ENCODE peak calls at places on chromosome X, in seven cellular contexts. One of them, this sample, is unnamed.

GRCh38 chrX:48071064-48071985 is at the start of gene ZNF630:
- DNase-seq in BJ: peak
- DNase-seq in CD4-positive, CD25-positive, alpha-beta regulatory T cell: peak
- DNase-seq in tibial nerve: peak
- DNase-seq in HCT116: no peak
- DNase-seq in left ventricle myocardium inferior: peak
- DNase-seq in heart right ventricle: peak
- DNase-seq in this sample: peak

GRCh38 chrX:34612036-34612435 is 45.0 kb downstream of the TMEM47 start:
- DNase-seq in BJ: no peak
- DNase-seq in CD4-positive, CD25-positive, alpha-beta regulatory T cell: no peak
- DNase-seq in tibial nerve: no peak
- DNase-seq in HCT116: no peak
- DNase-seq in left ventricle myocardium inferior: no peak
- DNase-seq in heart right ventricle: no peak
- DNase-seq in this sample: no peak

GRCh38 chrX:97587171-97587570 is 703.5 kb downstream of the RPA4 start:
- DNase-seq in BJ: no peak
- DNase-seq in CD4-positive, CD25-positive, alpha-beta regulatory T cell: no peak
- DNase-seq in tibial nerve: no peak
- DNase-seq in HCT116: no peak
- DNase-seq in left ventricle myocardium inferior: no peak
- DNase-seq in heart right ventricle: no peak
- DNase-seq in this sample: no peak

GRCh38 chrX:68571292-68572256 is 72.7 kb downstream of the YIPF6 start:
- DNase-seq in BJ: peak
- DNase-seq in CD4-positive, CD25-positive, alpha-beta regulatory T cell: peak
- DNase-seq in tibial nerve: no peak
- DNase-seq in HCT116: peak
- DNase-seq in left ventricle myocardium inferior: no peak
- DNase-seq in heart right ventricle: no peak
- DNase-seq in this sample: no peak

GRCh38 chrX:150156615-150157014 is 206.5 kb upstream of the MAMLD1 start:
- DNase-seq in BJ: no peak
- DNase-seq in CD4-positive, CD25-positive, alpha-beta regulatory T cell: no peak
- DNase-seq in tibial nerve: no peak
- DNase-seq in HCT116: no peak
- DNase-seq in left ventricle myocardium inferior: no peak
- DNase-seq in heart right ventricle: no peak
- DNase-seq in this sample: no peak

GRCh38 chrX:16712116-16712824 is at the start of gene CTPS2:
- DNase-seq in BJ: no peak
- DNase-seq in CD4-positive, CD25-positive, alpha-beta regulatory T cell: peak
- DNase-seq in tibial nerve: peak
- DNase-seq in HCT116: no peak
- DNase-seq in left ventricle myocardium inferior: peak
- DNase-seq in heart right ventricle: peak
- DNase-seq in this sample: peak

GRCh38 chrX:148381603-148382002 is 118.8 kb upstream of the AFF2 start:
- DNase-seq in BJ: no peak
- DNase-seq in CD4-positive, CD25-positive, alpha-beta regulatory T cell: peak
- DNase-seq in tibial nerve: no peak
- DNase-seq in HCT116: no peak
- DNase-seq in left ventricle myocardium inferior: no peak
- DNase-seq in heart right ventricle: no peak
- DNase-seq in this sample: peak

GRCh38 chrX:123803331-123803983 is 56.4 kb upstream of the XIAP start:
- DNase-seq in BJ: peak
- DNase-seq in CD4-positive, CD25-positive, alpha-beta regulatory T cell: peak
- DNase-seq in tibial nerve: peak
- DNase-seq in HCT116: peak
- DNase-seq in left ventricle myocardium inferior: no peak
- DNase-seq in heart right ventricle: no peak
- DNase-seq in this sample: peak

GRCh38 chrX:153396320-153397195 is 4.6 kb downstream of the PNMA6E start:
- DNase-seq in BJ: no peak
- DNase-seq in CD4-positive, CD25-positive, alpha-beta regulatory T cell: no peak
- DNase-seq in tibial nerve: no peak
- DNase-seq in HCT116: no peak
- DNase-seq in left ventricle myocardium inferior: no peak
- DNase-seq in heart right ventricle: no peak
- DNase-seq in this sample: no peak

GRCh38 chrX:44025611-44026010 is 52.4 kb upstream of the NDP start:
- DNase-seq in BJ: no peak
- DNase-seq in CD4-positive, CD25-positive, alpha-beta regulatory T cell: no peak
- DNase-seq in tibial nerve: no peak
- DNase-seq in HCT116: no peak
- DNase-seq in left ventricle myocardium inferior: no peak
- DNase-seq in heart right ventricle: no peak
- DNase-seq in this sample: no peak

GRCh38 chrX:136816970-136817369 is 36.2 kb upstream of the ARHGEF6 start:
- DNase-seq in BJ: no peak
- DNase-seq in CD4-positive, CD25-positive, alpha-beta regulatory T cell: no peak
- DNase-seq in tibial nerve: no peak
- DNase-seq in HCT116: no peak
- DNase-seq in left ventricle myocardium inferior: no peak
- DNase-seq in heart right ventricle: no peak
- DNase-seq in this sample: no peak

GRCh38 chrX:149522914-149523313 is 17.8 kb upstream of the IDS start:
- DNase-seq in BJ: no peak
- DNase-seq in CD4-positive, CD25-positive, alpha-beta regulatory T cell: no peak
- DNase-seq in tibial nerve: no peak
- DNase-seq in HCT116: no peak
- DNase-seq in left ventricle myocardium inferior: no peak
- DNase-seq in heart right ventricle: no peak
- DNase-seq in this sample: no peak

GRCh38 chrX:119605739-119606507 is at the start of gene NKRF:
- DNase-seq in BJ: no peak
- DNase-seq in CD4-positive, CD25-positive, alpha-beta regulatory T cell: peak
- DNase-seq in tibial nerve: peak
- DNase-seq in HCT116: no peak
- DNase-seq in left ventricle myocardium inferior: peak
- DNase-seq in heart right ventricle: peak
- DNase-seq in this sample: peak

GRCh38 chrX:39614680-39614998 is 483.1 kb downstream of the BCOR start:
- DNase-seq in BJ: no peak
- DNase-seq in CD4-positive, CD25-positive, alpha-beta regulatory T cell: no peak
- DNase-seq in tibial nerve: no peak
- DNase-seq in HCT116: no peak
- DNase-seq in left ventricle myocardium inferior: no peak
- DNase-seq in heart right ventricle: no peak
- DNase-seq in this sample: no peak

GRCh38 chrX:154317391-154318000 is 21.9 kb downstream of the TKTL1 start:
- DNase-seq in BJ: no peak
- DNase-seq in CD4-positive, CD25-positive, alpha-beta regulatory T cell: no peak
- DNase-seq in tibial nerve: peak
- DNase-seq in HCT116: no peak
- DNase-seq in left ventricle myocardium inferior: no peak
- DNase-seq in heart right ventricle: no peak
- DNase-seq in this sample: no peak

GRCh38 chrX:112941209-112941788 is 100.7 kb upstream of the AMOT start:
- DNase-seq in BJ: no peak
- DNase-seq in CD4-positive, CD25-positive, alpha-beta regulatory T cell: no peak
- DNase-seq in tibial nerve: no peak
- DNase-seq in HCT116: no peak
- DNase-seq in left ventricle myocardium inferior: no peak
- DNase-seq in heart right ventricle: no peak
- DNase-seq in this sample: no peak

GRCh38 chrX:30965751-30966150 is 76.7 kb upstream of the TAB3 start:
- DNase-seq in BJ: no peak
- DNase-seq in CD4-positive, CD25-positive, alpha-beta regulatory T cell: no peak
- DNase-seq in tibial nerve: no peak
- DNase-seq in HCT116: no peak
- DNase-seq in left ventricle myocardium inferior: no peak
- DNase-seq in heart right ventricle: no peak
- DNase-seq in this sample: no peak

GRCh38 chrX:153628665-153629064 is 18.3 kb upstream of the DUSP9 start:
- DNase-seq in BJ: no peak
- DNase-seq in CD4-positive, CD25-positive, alpha-beta regulatory T cell: no peak
- DNase-seq in tibial nerve: no peak
- DNase-seq in HCT116: no peak
- DNase-seq in left ventricle myocardium inferior: no peak
- DNase-seq in heart right ventricle: no peak
- DNase-seq in this sample: no peak

DNA sequence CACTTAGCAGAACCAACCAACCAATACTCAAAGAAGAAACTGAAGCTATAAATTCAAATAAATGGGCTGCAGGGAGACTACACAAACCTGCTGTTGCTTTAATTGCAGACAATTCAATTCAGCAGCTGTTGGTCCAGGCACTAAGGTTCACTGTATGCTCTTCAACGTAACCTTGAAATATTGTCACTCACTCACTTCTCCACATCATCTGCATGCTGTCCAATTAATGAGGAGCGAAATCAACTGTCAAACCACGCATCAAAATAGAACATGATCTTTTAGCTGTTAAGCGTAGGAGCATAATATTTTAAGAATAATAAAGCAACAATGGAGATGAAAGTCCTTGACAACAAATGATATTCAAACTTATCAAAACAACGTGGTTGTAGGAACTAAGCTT is 17.0 kb downstream of the ENOX2 start:
- DNase-seq in BJ: no peak
- DNase-seq in CD4-positive, CD25-positive, alpha-beta regulatory T cell: peak
- DNase-seq in tibial nerve: no peak
- DNase-seq in HCT116: no peak
- DNase-seq in left ventricle myocardium inferior: no peak
- DNase-seq in heart right ventricle: no peak
- DNase-seq in this sample: no peak
- H3K4me3 ChIP-seq in BJ: no peak
- H3K4me3 ChIP-seq in CD4-positive, CD25-positive, alpha-beta regulatory T cell: peak
- H3K4me3 ChIP-seq in tibial nerve: no peak
- H3K4me3 ChIP-seq in HCT116: no peak
- H3K4me3 ChIP-seq in left ventricle myocardium inferior: no peak
- H3K4me3 ChIP-seq in heart right ventricle: peak
- H3K4me3 ChIP-seq in this sample: no peak

GRCh38 chrX:8755813-8756212 is 23.9 kb upstream of the ANOS1 start:
- DNase-seq in BJ: no peak
- DNase-seq in CD4-positive, CD25-positive, alpha-beta regulatory T cell: no peak
- DNase-seq in tibial nerve: no peak
- DNase-seq in HCT116: no peak
- DNase-seq in left ventricle myocardium inferior: no peak
- DNase-seq in heart right ventricle: no peak
- DNase-seq in this sample: no peak

GRCh38 chrX:8755116-8755515 is 23.2 kb upstream of the ANOS1 start:
- DNase-seq in BJ: no peak
- DNase-seq in CD4-positive, CD25-positive, alpha-beta regulatory T cell: peak
- DNase-seq in tibial nerve: no peak
- DNase-seq in HCT116: no peak
- DNase-seq in left ventricle myocardium inferior: no peak
- DNase-seq in heart right ventricle: no peak
- DNase-seq in this sample: no peak

GRCh38 chrX:8760021-8760420 is 28.1 kb upstream of the ANOS1 start:
- DNase-seq in BJ: no peak
- DNase-seq in CD4-positive, CD25-positive, alpha-beta regulatory T cell: no peak
- DNase-seq in tibial nerve: no peak
- DNase-seq in HCT116: no peak
- DNase-seq in left ventricle myocardium inferior: no peak
- DNase-seq in heart right ventricle: no peak
- DNase-seq in this sample: no peak
- H3K4me3 ChIP-seq in BJ: no peak
- H3K4me3 ChIP-seq in CD4-positive, CD25-positive, alpha-beta regulatory T cell: no peak
- H3K4me3 ChIP-seq in tibial nerve: no peak
- H3K4me3 ChIP-seq in HCT116: no peak
- H3K4me3 ChIP-seq in left ventricle myocardium inferior: no peak
- H3K4me3 ChIP-seq in heart right ventricle: no peak
- H3K4me3 ChIP-seq in this sample: no peak

DNA sequence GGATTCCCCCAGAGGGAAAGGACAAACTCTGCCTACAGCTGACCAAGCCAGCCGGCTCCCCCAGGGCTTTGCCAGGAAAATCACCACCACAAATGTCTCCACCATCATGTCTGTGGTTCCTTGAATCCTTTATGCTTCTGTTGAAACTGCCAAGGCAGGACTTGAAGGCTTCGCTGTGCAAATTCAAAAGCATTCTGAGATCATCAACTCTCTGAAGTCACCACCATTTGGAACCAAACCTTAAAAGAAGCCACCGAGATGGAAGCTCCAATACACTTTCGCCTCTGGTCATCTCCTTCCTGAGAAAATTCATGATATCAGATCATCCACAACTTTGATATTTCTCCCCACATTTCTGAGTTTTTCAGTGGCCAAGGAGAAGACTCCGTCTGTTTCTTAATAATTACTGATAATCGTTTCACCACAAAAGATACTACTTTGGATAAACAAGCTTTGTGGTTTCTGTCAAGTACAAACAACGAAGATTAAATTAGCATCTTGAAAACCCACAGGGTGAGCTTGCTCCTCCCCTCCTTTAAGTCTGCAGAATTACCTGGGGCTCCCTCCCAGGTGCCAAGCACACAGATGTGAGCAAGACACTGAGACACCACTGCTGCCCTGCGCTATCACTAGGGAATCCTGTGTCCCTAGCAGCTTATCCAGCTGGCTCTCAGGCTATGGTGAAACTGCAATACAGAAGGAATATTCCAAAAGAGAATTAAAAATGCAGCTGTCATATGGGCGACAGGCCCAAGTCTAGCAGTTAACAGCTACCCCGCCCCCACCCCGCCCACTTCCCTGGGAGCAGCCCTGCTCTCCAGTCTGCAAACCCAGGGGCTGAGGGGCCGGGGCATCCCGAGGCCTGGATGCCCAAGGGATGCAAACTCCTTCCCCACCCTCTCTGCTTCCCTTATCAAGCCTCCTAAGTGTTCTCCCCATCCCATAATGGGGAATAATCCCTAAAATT is 125.0 kb upstream of the TBL1X start:
- DNase-seq in BJ: no peak
- DNase-seq in CD4-positive, CD25-positive, alpha-beta regulatory T cell: peak
- DNase-seq in tibial nerve: peak
- DNase-seq in HCT116: no peak
- DNase-seq in left ventricle myocardium inferior: peak
- DNase-seq in heart right ventricle: peak
- DNase-seq in this sample: peak
- H3K4me3 ChIP-seq in BJ: no peak
- H3K4me3 ChIP-seq in CD4-positive, CD25-positive, alpha-beta regulatory T cell: peak
- H3K4me3 ChIP-seq in tibial nerve: no peak
- H3K4me3 ChIP-seq in HCT116: no peak
- H3K4me3 ChIP-seq in left ventricle myocardium inferior: no peak
- H3K4me3 ChIP-seq in heart right ventricle: no peak
- H3K4me3 ChIP-seq in this sample: peak

DNA sequence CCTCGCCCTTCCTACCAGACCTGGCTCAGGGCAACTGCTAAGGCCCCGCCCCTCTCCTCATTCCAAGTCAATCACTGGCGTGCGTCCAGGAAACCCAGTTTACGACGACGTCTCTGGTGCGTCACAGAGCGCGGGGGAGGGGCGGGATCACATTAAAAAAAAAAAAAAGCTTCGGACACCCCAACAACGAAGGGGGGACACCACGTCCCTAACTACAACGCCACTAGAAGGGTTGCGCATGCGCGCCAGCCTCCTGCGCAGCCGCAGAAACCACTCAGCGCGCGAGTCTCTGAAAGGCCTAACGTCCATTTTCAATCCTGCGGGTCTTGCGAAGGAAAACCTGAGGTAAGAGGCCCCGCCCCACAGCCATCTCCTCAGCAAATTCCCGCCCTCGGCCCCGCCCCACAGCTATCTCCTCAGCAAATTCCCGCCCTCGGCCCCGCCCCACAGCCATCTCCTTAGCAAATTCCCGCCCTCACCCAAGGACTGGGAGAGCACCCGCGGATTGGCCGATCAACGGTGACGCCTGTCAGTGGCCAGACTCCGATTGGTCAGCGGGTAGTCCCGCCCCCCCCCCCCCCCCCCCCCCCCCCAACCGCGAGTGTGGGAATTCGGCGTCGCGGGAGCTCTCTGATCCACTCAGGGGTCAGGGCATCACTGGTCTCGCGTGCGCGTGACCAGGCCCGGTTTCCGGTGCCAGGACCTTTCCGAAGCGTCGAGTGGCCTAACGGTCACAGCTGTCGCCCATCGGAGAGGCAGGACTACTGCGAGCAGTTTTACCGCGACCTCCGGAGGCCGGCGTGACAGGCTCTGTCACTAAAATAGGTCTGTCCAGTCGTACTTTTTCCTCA is at the start of gene SCML1:
- DNase-seq in BJ: peak
- DNase-seq in CD4-positive, CD25-positive, alpha-beta regulatory T cell: peak
- DNase-seq in tibial nerve: peak
- DNase-seq in HCT116: peak
- DNase-seq in left ventricle myocardium inferior: peak
- DNase-seq in heart right ventricle: peak
- DNase-seq in this sample: peak
- H3K4me3 ChIP-seq in BJ: peak
- H3K4me3 ChIP-seq in CD4-positive, CD25-positive, alpha-beta regulatory T cell: peak
- H3K4me3 ChIP-seq in tibial nerve: peak
- H3K4me3 ChIP-seq in HCT116: peak
- H3K4me3 ChIP-seq in left ventricle myocardium inferior: peak
- H3K4me3 ChIP-seq in heart right ventricle: peak
- H3K4me3 ChIP-seq in this sample: no peak

This sample was measured in CD4-positive, alpha-beta memory T cell.